ENCODE peak calls at places on chromosomes 6 and 20, in four cellular contexts. U, I, M and G are unnamed samples.

GRCh38 chr6:147662639-147663038 is 154.1 kb downstream of the SAMD5 start:
- DNase-seq in U (no peak), I (no peak), M (no peak), G (no peak)

GRCh38 chr6:126077810-126078791 is 91.8 kb downstream of the TRMT11 start:
- DNase-seq in U (no peak), I (no peak), M (no peak), G (peak; percentile 22)

GRCh38 chr6:68189217-68189616 is 445.9 kb upstream of the ADGRB3 start:
- DNase-seq in U (no peak), I (no peak), M (no peak), G (no peak)

GRCh38 chr20:39799366-39799965 is 837.3 kb downstream of the DHX35 start:
- DNase-seq in U (no peak), I (no peak), M (no peak), G (no peak)

GRCh38 chr6:92132446-92132845 is 1286.9 kb downstream of the EPHA7 start:
- DNase-seq in U (no peak), I (no peak), M (no peak), G (peak; percentile 12)

GRCh38 chr20:51562334-51563140 is 20.0 kb upstream of the NFATC2 start:
- DNase-seq in U (peak; percentile 94), I (peak; percentile 97), M (peak; percentile 57), G (peak; percentile 73)

GRCh38 chr6:96522469-96523009 is 933 bp downstream of the UFL1 start:
- DNase-seq in U (no peak), I (peak; percentile 28), M (no peak), G (no peak)

GRCh38 chr6:156774872-156775405 is 2.2 kb upstream of the ARID1B start:
- DNase-seq in U (no peak), I (no peak), M (no peak), G (no peak)

GRCh38 chr6:26199057-26199772 is 112.0 kb downstream of the HFE start:
- DNase-seq in U (peak; percentile 90), I (peak; percentile 97), M (peak; percentile 68), G (peak; percentile 91)

GRCh38 chr6:113057567-113058053 is 710.5 kb downstream of the RFPL4B start:
- DNase-seq in U (no peak), I (no peak), M (no peak), G (no peak)

GRCh38 chr20:53077373-53078205 is 105.4 kb downstream of the TSHZ2 start:
- DNase-seq in U (no peak), I (peak; percentile 13), M (peak; percentile 33), G (no peak)

GRCh38 chr20:32830437-32830836 is 10.7 kb downstream of the MAPRE1 start:
- DNase-seq in U (no peak), I (peak; percentile 44), M (no peak), G (peak; percentile 48)

GRCh38 chr20:14384411-14384810 is 47.0 kb upstream of the FLRT3 start:
- DNase-seq in U (no peak), I (no peak), M (no peak), G (peak; percentile 6)

GRCh38 chr6:11585426-11586016 is 48.0 kb downstream of the TMEM170B start:
- DNase-seq in U (no peak), I (peak; percentile 76), M (no peak), G (no peak)

GRCh38 chr6:147567141-147567805 is 58.8 kb downstream of the SAMD5 start:
- DNase-seq in U (no peak), I (no peak), M (no peak), G (no peak)

GRCh38 chr6:139644821-139645220 is 270.4 kb upstream of the CITED2 start:
- DNase-seq in U (no peak), I (peak; percentile 63), M (no peak), G (peak; percentile 73)

GRCh38 chr6:165774903-165775608 is 112.0 kb upstream of the PDE10A start:
- DNase-seq in U (no peak), I (peak; percentile 37), M (no peak), G (no peak)

GRCh38 chr20:58173930-58174707 is 54.3 kb downstream of the ANKRD60 start:
- DNase-seq in U (peak; percentile 74), I (no peak), M (no peak), G (no peak)

GRCh38 chr6:36197739-36198221 is 1.2 kb downstream of the BRPF3 start:
- DNase-seq in U (no peak), I (no peak), M (no peak), G (no peak)

GRCh38 chr6:24720131-24720603 is 1.2 kb upstream of the C6orf62 start:
- DNase-seq in U (peak; percentile 89), I (peak; percentile 41), M (peak; percentile 67), G (no peak)

GRCh38 chr6:28215425-28215824 is 9.7 kb upstream of the ZSCAN9 start:
- DNase-seq in U (no peak), I (no peak), M (no peak), G (no peak)

GRCh38 chr6:161088676-161089328 is 97.2 kb downstream of the MAP3K4 start:
- DNase-seq in U (no peak), I (peak; percentile 25), M (no peak), G (no peak)

GRCh38 chr20:32855387-32855786 is 3.3 kb upstream of the EFCAB8 start:
- DNase-seq in U (no peak), I (no peak), M (no peak), G (no peak)

GRCh38 chr6:32830936-32831335 is 7.6 kb downstream of the TAP2 start:
- DNase-seq in U (no peak), I (no peak), M (no peak), G (no peak)

GRCh38 chr6:37516076-37516919 is 16.6 kb upstream of the CCDC167 start:
- DNase-seq in U (no peak), I (peak; percentile 21), M (peak; percentile 73), G (no peak)

GRCh38 chr6:1525364-1526038 is 84.2 kb upstream of the FOXC1 start:
- DNase-seq in U (no peak), I (no peak), M (no peak), G (no peak)

GRCh38 chr6:157997893-157998608 is 16.4 kb downstream of the SYNJ2 start:
- DNase-seq in U (peak; percentile 31), I (no peak), M (no peak), G (no peak)

GRCh38 chr6:14910692-14911547 is 334.9 kb upstream of the JARID2 start:
- DNase-seq in U (no peak), I (no peak), M (peak; percentile 38), G (no peak)
- H3K4me3 ChIP-seq in U (no peak overlapping the region), I (no peak overlapping the region), M (no peak overlapping the region), G (no peak overlapping the region)

GRCh38 chr20:13348301-13349239 is 127.5 kb downstream of the ISM1 start:
- DNase-seq in U (no peak), I (peak; percentile 58), M (no peak), G (no peak)
- H3K4me3 ChIP-seq in U (no peak overlapping the region), I (no peak overlapping the region), M (no peak overlapping the region), G (no peak overlapping the region)

GRCh38 chr6:86511962-86512361 is 425.4 kb upstream of the HTR1E start:
- DNase-seq in U (no peak), I (no peak), M (no peak), G (no peak)
- H3K4me3 ChIP-seq in U (no peak overlapping the region), I (no peak overlapping the region), M (no peak overlapping the region), G (no peak overlapping the region)

GRCh38 chr6:89264296-89264695 is 47.1 kb upstream of the GABRR1 start:
- DNase-seq in U (no peak), I (no peak), M (no peak), G (no peak)
- H3K4me3 ChIP-seq in U (no peak overlapping the region), I (no peak overlapping the region), M (no peak overlapping the region), G (no peak overlapping the region)

GRCh38 chr20:25860531-25861150 is 164.0 kb upstream of the ZNF337 start:
- DNase-seq in U (peak; percentile 70), I (no peak), M (no peak), G (no peak)
- H3K4me3 ChIP-seq in U (no peak overlapping the region), I (no peak overlapping the region), M (peak overlapping the region; percentile 55), G (no peak overlapping the region)

DNA sequence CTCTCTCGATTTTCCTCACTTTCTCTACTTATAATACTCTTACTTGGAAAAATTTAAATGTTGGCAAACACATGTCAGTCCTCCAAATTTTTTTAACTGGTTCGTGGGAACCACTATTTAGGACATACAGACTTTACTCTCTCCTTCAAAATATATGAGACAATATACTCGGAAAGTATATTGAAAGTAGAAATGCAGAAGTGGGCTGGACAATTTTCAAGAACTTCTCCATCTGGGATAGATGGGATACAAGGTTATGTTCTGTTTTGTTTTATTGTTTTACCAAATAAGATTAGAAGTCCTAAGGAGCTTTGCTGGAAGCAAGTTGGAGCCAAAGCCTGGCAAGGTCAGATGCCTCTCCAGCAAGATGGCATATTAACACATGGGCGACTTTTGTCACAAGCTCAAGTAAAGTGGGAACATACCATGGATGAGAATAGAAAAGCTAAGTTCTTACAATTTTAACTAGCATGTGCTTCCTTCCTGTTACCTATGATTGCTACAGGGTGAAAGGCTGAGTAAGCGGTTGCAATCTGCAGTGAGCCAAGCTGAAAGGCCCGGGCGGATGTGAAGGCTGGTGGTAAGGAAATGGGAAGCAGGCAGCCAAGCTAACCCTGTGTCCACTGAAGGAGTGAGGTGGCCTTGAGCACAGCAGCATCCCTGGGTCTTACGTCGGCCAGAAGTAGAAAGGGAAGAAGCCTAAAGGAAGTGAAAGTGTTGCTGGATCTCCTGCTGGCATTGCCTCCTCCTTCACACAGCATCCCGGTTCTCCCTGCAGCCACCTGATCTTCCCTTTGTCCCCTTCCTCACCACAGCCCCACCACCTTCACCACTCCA is 7.1 kb downstream of the MAP3K5 start:
- DNase-seq in U (peak; percentile 79), I (no peak), M (peak; percentile 61), G (no peak)
- H3K4me3 ChIP-seq in U (no peak overlapping the region), I (no peak overlapping the region), M (peak overlapping the region; percentile 17), G (no peak overlapping the region)

GRCh38 chr6:97867177-97867576 is 584.2 kb upstream of the MMS22L start:
- DNase-seq in U (no peak), I (no peak), M (no peak), G (no peak)
- H3K4me3 ChIP-seq in U (no peak overlapping the region), I (no peak overlapping the region), M (no peak overlapping the region), G (no peak overlapping the region)